ENCODE peak calls at places on chromosomes 11 and 22, in ten cellular contexts. B, P, M, D, T, F, O, Y, H and E are unnamed samples.
A peak's percentile ranks its signal among the peaks of the same experiment; 100 is the strongest.

GRCh38 chr11:72924568-72925190 is 110.5 kb downstream of the ATG16L2 start:
- DNase-seq in Y (no peak), T (peak; percentile 43), M (peak; percentile 59), D (no peak), O (no peak), F (no peak), B (no peak), P (no peak), H (peak; percentile 21), E (no peak)

GRCh38 chr22:50506611-50507420 is 686 bp downstream of the LMF2 start:
- DNase-seq in Y (no peak), M (no peak), T (no peak), O (no peak), F (peak; percentile 26), P (no peak), D (no peak), B (no peak), H (peak; percentile 27), E (no peak)

GRCh38 chr11:50412832-50413231 is 380.2 kb downstream of the OR4C45 start:
- DNase-seq in H (no peak), M (no peak), B (no peak), P (no peak), Y (no peak), O (no peak), F (no peak), D (no peak), T (no peak), E (no peak)

GRCh38 chr11:117928818-117929567 is at the start of gene TMPRSS13:
- DNase-seq in D (no peak), O (peak; percentile 38), F (no peak), Y (peak; percentile 24), H (peak; percentile 56), T (no peak), P (no peak), B (no peak), M (no peak), E (no peak)

GRCh38 chr11:27443746-27444465 is 28.7 kb downstream of the LGR4 start:
- DNase-seq in M (no peak), H (no peak), F (no peak), T (peak; percentile 67), O (no peak), P (no peak), D (no peak), B (no peak), Y (no peak), E (no peak)

GRCh38 chr11:17760102-17761029 is 25.8 kb downstream of the KCNC1 start:
- DNase-seq in Y (no peak), D (peak; percentile 50), T (peak; percentile 39), F (peak; percentile 53), M (peak; percentile 14), O (peak; percentile 87), P (peak; percentile 80), B (peak; percentile 57), H (peak; percentile 26), E (peak; percentile 68)

GRCh38 chr22:40055143-40055926 is 60.6 kb downstream of the FAM83F start:
- DNase-seq in O (no peak), B (no peak), D (no peak), H (peak; percentile 35), M (no peak), T (no peak), P (peak; percentile 34), Y (no peak), F (no peak), E (no peak)

GRCh38 chr11:114075891-114076441 is 16.5 kb downstream of the ZBTB16 start:
- DNase-seq in O (peak; percentile 69), D (no peak), T (peak; percentile 88), Y (peak; percentile 21), M (peak; percentile 74), F (peak; percentile 67), P (no peak), H (no peak), B (peak; percentile 37), E (peak; percentile 69)

GRCh38 chr11:120337133-120337895 is 1.1 kb downstream of the ARHGEF12 start:
- DNase-seq in P (no peak), M (no peak), O (peak; percentile 30), B (peak; percentile 24), Y (no peak), T (peak; percentile 47), D (no peak), F (peak; percentile 30), H (peak; percentile 35), E (peak; percentile 40)

GRCh38 chr11:107591446-107592236 is 694 bp downstream of the ELMOD1 start:
- DNase-seq in D (no peak), T (no peak), P (peak; percentile 60), O (peak; percentile 48), H (peak; percentile 11), M (peak; percentile 21), B (peak; percentile 25), F (peak; percentile 57), Y (no peak), E (peak; percentile 61)

GRCh38 chr11:10394229-10395100 is 60.6 kb upstream of the AMPD3 start:
- DNase-seq in M (no peak), O (no peak), H (no peak), D (no peak), Y (peak; percentile 40), B (no peak), P (no peak), T (no peak), F (no peak), E (no peak)

GRCh38 chr22:49930596-49931412 is 12.4 kb downstream of the CRELD2 start:
- DNase-seq in M (peak; percentile 43), D (no peak), O (no peak), T (peak; percentile 88), H (peak; percentile 69), Y (peak; percentile 32), B (no peak), F (no peak), P (peak; percentile 78), E (no peak)

GRCh38 chr22:40452730-40453487 is 82.5 kb downstream of the SGSM3 start:
- DNase-seq in F (no peak), T (peak; percentile 41), P (no peak), M (no peak), H (no peak), Y (no peak), O (no peak), B (no peak), D (no peak), E (no peak)

GRCh38 chr22:24503137-24503850 is 8.2 kb downstream of the UPB1 start:
- DNase-seq in P (peak; percentile 89), T (peak; percentile 73), Y (no peak), H (peak; percentile 56), F (peak; percentile 67), O (peak; percentile 78), D (no peak), M (peak; percentile 48), B (no peak), E (peak; percentile 49)

GRCh38 chr11:19715373-19715772 is 2.7 kb downstream of the NAV2 start:
- DNase-seq in F (no peak), H (peak; percentile 95), O (no peak), P (no peak), Y (no peak), T (no peak), B (no peak), M (peak; percentile 69), D (no peak), E (no peak)

GRCh38 chr11:14413307-14414072 is 54.5 kb upstream of the RRAS2 start:
- DNase-seq in H (peak; percentile 48), T (peak; percentile 56), D (no peak), P (no peak), O (peak; percentile 64), F (peak; percentile 31), M (peak; percentile 58), B (no peak), Y (no peak), E (no peak)
- TF ChIP-seq CTCF in H (peak; percentile 10), T (peak; percentile 39), D (no peak), P (no peak), O (peak; percentile 52), F (peak; percentile 49), M (peak; percentile 29), B (peak; percentile 16), Y (peak; percentile 33), E (no peak)

GRCh38 chr11:133530501-133530835 is 1.8 kb downstream of the OPCML start:
- DNase-seq in F (no peak), D (no peak), T (no peak), O (peak; percentile 70), B (no peak), P (no peak), M (no peak), H (no peak), Y (no peak), E (no peak)
- TF ChIP-seq CTCF in F (no peak), D (no peak), T (no peak), O (no peak), B (peak; percentile 37), P (no peak), M (no peak), H (no peak), Y (peak; percentile 10), E (peak; percentile 11)

DNA sequence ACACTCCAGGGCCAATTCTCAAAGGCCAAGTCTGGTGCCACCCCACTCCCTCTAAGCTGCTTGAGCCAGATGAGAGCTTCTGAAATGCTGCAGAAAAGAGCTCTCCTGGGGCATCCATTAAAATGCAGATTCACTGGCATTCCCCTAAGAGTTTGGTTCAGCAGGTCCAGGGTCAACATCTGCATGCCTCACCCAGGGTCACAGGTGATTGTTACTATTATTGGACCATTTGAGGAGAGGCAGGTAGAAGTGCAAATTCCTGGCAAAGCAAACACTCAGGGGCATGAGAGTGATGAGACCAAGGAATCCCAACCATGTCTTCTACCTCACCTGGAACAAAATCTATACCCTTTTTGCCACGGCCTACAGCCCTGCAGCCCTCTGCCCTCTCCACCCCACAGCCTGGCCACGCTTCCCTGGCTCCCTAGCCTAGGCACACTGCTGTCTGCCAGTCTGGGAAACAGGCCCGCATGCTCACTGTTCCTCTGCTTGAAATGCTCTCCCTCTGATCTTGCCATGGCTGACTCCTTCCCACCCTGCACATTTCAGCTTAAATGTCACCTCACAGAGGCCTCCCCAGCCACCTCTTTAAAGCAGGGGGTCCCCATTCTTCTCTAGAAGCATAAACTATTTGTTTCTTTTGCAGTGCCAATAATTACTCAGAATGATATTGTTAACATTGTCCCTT is 4.4 kb upstream of the P2RX6 start:
- DNase-seq in D (no peak), H (no peak), M (no peak), T (no peak), F (no peak), Y (no peak), B (no peak), P (no peak), O (no peak), E (no peak)
- TF ChIP-seq CTCF in D (no peak), H (no peak), M (no peak), T (no peak), F (no peak), Y (no peak), B (no peak), P (no peak), O (no peak), E (no peak)

GRCh38 chr11:126311464-126312291 is 7.8 kb downstream of the DCPS start:
- DNase-seq in B (no peak), O (no peak), M (no peak), T (no peak), D (peak; percentile 46), Y (no peak), H (no peak), P (no peak), F (no peak), E (no peak)
- TF ChIP-seq CTCF in B (no peak), O (no peak), M (no peak), T (no peak), D (no peak), Y (no peak), H (no peak), P (no peak), F (no peak), E (no peak)

GRCh38 chr11:34161361-34161760 is 55.9 kb downstream of the NAT10 start:
- DNase-seq in P (no peak), T (no peak), M (no peak), Y (no peak), H (no peak), B (no peak), F (no peak), D (no peak), O (no peak), E (no peak)
- TF ChIP-seq CTCF in P (no peak), T (no peak), M (no peak), Y (no peak), H (no peak), B (no peak), F (no peak), D (no peak), O (no peak), E (no peak)